ENCODE peak calls at places on chromosomes 13 and 19, in five cellular contexts. K, C, D, P and T are unnamed samples.

GRCh38 chr13:58855283-58855682 is 1223.7 kb downstream of the PCDH17 start:
- DNase-seq in C (no peak), P (no peak), K (no peak), D (no peak), T (no peak)

GRCh38 chr13:83184819-83185218 is 697.5 kb downstream of the SLITRK1 start:
- DNase-seq in C (no peak), P (no peak), K (no peak), D (no peak), T (no peak)

GRCh38 chr19:55075366-55075998 is at the start of gene EPS8L1:
- DNase-seq in P (peak), K (peak), C (no peak), D (peak), T (peak)

GRCh38 chr13:113500530-113501265 is 10.2 kb upstream of the DCUN1D2 start:
- DNase-seq in D (no peak), C (no peak), K (no peak), P (no peak), T (no peak)

GRCh38 chr19:46229442-46229841 is at the start of gene IGFL1:
- DNase-seq in C (no peak), D (no peak), K (no peak), P (no peak), T (no peak)

GRCh38 chr13:80666782-80667537 is 326.0 kb upstream of the SPRY2 start:
- DNase-seq in C (no peak), P (no peak), D (no peak), K (no peak), T (no peak)

GRCh38 chr19:55626350-55626749 is 2.0 kb upstream of the ZNF784 start:
- DNase-seq in K (no peak), P (no peak), C (no peak), D (no peak), T (no peak)

GRCh38 chr13:112966776-112967175 is 2.2 kb upstream of the MCF2L start:
- DNase-seq in P (no peak), K (no peak), D (no peak), C (no peak), T (no peak)

GRCh38 chr13:58024103-58024502 is 392.6 kb downstream of the PCDH17 start:
- DNase-seq in K (no peak), D (no peak), C (no peak), P (no peak), T (no peak)

GRCh38 chr13:93476175-93476574 is 249.6 kb downstream of the GPC6 start:
- DNase-seq in C (no peak), K (peak), P (no peak), D (no peak), T (peak)

GRCh38 chr19:3313199-3313575 is 53.2 kb upstream of the NFIC start:
- DNase-seq in D (no peak), K (no peak), P (no peak), C (no peak), T (no peak)

GRCh38 chr13:34300559-34300958 is 482.6 kb downstream of the RFC3 start:
- DNase-seq in P (no peak), C (no peak), K (no peak), D (no peak), T (no peak)

GRCh38 chr13:45048890-45049407 is 59.6 kb downstream of the GPALPP1 start:
- DNase-seq in P (no peak), D (no peak), K (no peak), C (no peak), T (no peak)

GRCh38 chr19:55283548-55284393 is at the start of gene BRSK1:
- DNase-seq in K (no peak), P (peak), C (peak), D (peak), T (peak)

GRCh38 chr13:44389003-44389666 is 15.5 kb downstream of the SERP2 start:
- DNase-seq in C (no peak), K (no peak), D (no peak), P (no peak), T (no peak)

GRCh38 chr19:47035127-47035494 is 13.3 kb downstream of the TMEM160 start:
- DNase-seq in P (no peak), D (peak), K (peak), C (peak), T (no peak)

GRCh38 chr19:19366691-19367396 is 38.6 kb upstream of the GATAD2A start:
- DNase-seq in C (peak), P (peak), D (peak), K (peak), T (peak)

GRCh38 chr13:110651271-110651670 is 35.9 kb downstream of the NAXD start:
- DNase-seq in C (no peak), D (no peak), K (no peak), P (no peak), T (no peak)